ENCODE peak calls at places on chromosomes 2 and 18, in nine cellular contexts. One of them, this sample, is unnamed.

GRCh38 chr2:74767618-74768017 is 66.3 kb upstream of the HK2 start:
- DNase-seq in HCT116: no peak
- DNase-seq in fibroblast of lung: peak; percentile 26
- DNase-seq in neural progenitor cell: no peak
- DNase-seq in SK-N-SH: no peak
- DNase-seq in GM23338: no peak
- DNase-seq in GM23248: no peak
- DNase-seq in PC-9: no peak
- DNase-seq in OCI-LY7: no peak
- DNase-seq in this sample: no peak

GRCh38 chr2:36857713-36858112 is 108.6 kb downstream of the STRN start:
- DNase-seq in HCT116: no peak
- DNase-seq in fibroblast of lung: no peak
- DNase-seq in neural progenitor cell: no peak
- DNase-seq in SK-N-SH: no peak
- DNase-seq in GM23338: no peak
- DNase-seq in GM23248: no peak
- DNase-seq in PC-9: no peak
- DNase-seq in OCI-LY7: no peak
- DNase-seq in this sample: no peak

GRCh38 chr2:169619946-169620345 is 35.8 kb downstream of the PPIG start:
- DNase-seq in HCT116: no peak
- DNase-seq in fibroblast of lung: peak; percentile 32
- DNase-seq in neural progenitor cell: no peak
- DNase-seq in SK-N-SH: no peak
- DNase-seq in GM23338: no peak
- DNase-seq in GM23248: peak; percentile 6
- DNase-seq in PC-9: no peak
- DNase-seq in OCI-LY7: no peak
- DNase-seq in this sample: no peak

GRCh38 chr18:52220062-52220591 is 119.9 kb upstream of the DCC start:
- DNase-seq in HCT116: no peak
- DNase-seq in fibroblast of lung: no peak
- DNase-seq in neural progenitor cell: no peak
- DNase-seq in SK-N-SH: no peak
- DNase-seq in GM23338: no peak
- DNase-seq in GM23248: no peak
- DNase-seq in PC-9: no peak
- DNase-seq in OCI-LY7: no peak
- DNase-seq in this sample: no peak

GRCh38 chr2:80968450-80968849 is 663.9 kb upstream of the LRRTM1 start:
- DNase-seq in HCT116: no peak
- DNase-seq in fibroblast of lung: no peak
- DNase-seq in neural progenitor cell: peak; percentile 5
- DNase-seq in SK-N-SH: no peak
- DNase-seq in GM23338: peak; percentile 47
- DNase-seq in GM23248: no peak
- DNase-seq in PC-9: no peak
- DNase-seq in OCI-LY7: peak; percentile 11
- DNase-seq in this sample: no peak

GRCh38 chr2:14804912-14805311 is 172.4 kb downstream of the LRATD1 start:
- DNase-seq in HCT116: no peak
- DNase-seq in fibroblast of lung: no peak
- DNase-seq in neural progenitor cell: no peak
- DNase-seq in SK-N-SH: no peak
- DNase-seq in GM23338: no peak
- DNase-seq in GM23248: no peak
- DNase-seq in PC-9: no peak
- DNase-seq in OCI-LY7: no peak
- DNase-seq in this sample: no peak

GRCh38 chr18:63848159-63848558 is 39.3 kb upstream of the SERPINB2 start:
- DNase-seq in HCT116: peak; percentile 66
- DNase-seq in fibroblast of lung: peak; percentile 58
- DNase-seq in neural progenitor cell: peak; percentile 66
- DNase-seq in SK-N-SH: peak; percentile 22
- DNase-seq in GM23338: peak; percentile 77
- DNase-seq in GM23248: peak; percentile 76
- DNase-seq in PC-9: peak; percentile 12
- DNase-seq in OCI-LY7: peak; percentile 12
- DNase-seq in this sample: peak; percentile 43

GRCh38 chr2:178413472-178414265 is 37.3 kb downstream of the PRKRA start:
- DNase-seq in HCT116: peak; percentile 67
- DNase-seq in fibroblast of lung: peak; percentile 82
- DNase-seq in neural progenitor cell: peak; percentile 89
- DNase-seq in SK-N-SH: peak; percentile 82
- DNase-seq in GM23338: peak; percentile 86
- DNase-seq in GM23248: peak; percentile 89
- DNase-seq in PC-9: peak; percentile 78
- DNase-seq in OCI-LY7: no peak
- DNase-seq in this sample: peak; percentile 69

GRCh38 chr18:32355896-32356295 is 114.8 kb downstream of the GAREM1 start:
- DNase-seq in HCT116: no peak
- DNase-seq in fibroblast of lung: peak; percentile 83
- DNase-seq in neural progenitor cell: no peak
- DNase-seq in SK-N-SH: no peak
- DNase-seq in GM23338: no peak
- DNase-seq in GM23248: peak; percentile 73
- DNase-seq in PC-9: no peak
- DNase-seq in OCI-LY7: no peak
- DNase-seq in this sample: no peak

GRCh38 chr2:143581134-143581533 is 451.9 kb downstream of the ARHGAP15 start:
- DNase-seq in HCT116: no peak
- DNase-seq in fibroblast of lung: no peak
- DNase-seq in neural progenitor cell: no peak
- DNase-seq in SK-N-SH: no peak
- DNase-seq in GM23338: no peak
- DNase-seq in GM23248: no peak
- DNase-seq in PC-9: no peak
- DNase-seq in OCI-LY7: no peak
- DNase-seq in this sample: no peak

GRCh38 chr18:3554091-3554601 is 104.2 kb downstream of the TGIF1 start:
- DNase-seq in HCT116: no peak
- DNase-seq in fibroblast of lung: peak; percentile 33
- DNase-seq in neural progenitor cell: peak; percentile 81
- DNase-seq in SK-N-SH: no peak
- DNase-seq in GM23338: peak; percentile 82
- DNase-seq in GM23248: no peak
- DNase-seq in PC-9: no peak
- DNase-seq in OCI-LY7: no peak
- DNase-seq in this sample: peak; percentile 51

GRCh38 chr2:71545572-71546274 is 92.4 kb downstream of the DYSF start:
- DNase-seq in HCT116: peak; percentile 57
- DNase-seq in fibroblast of lung: peak; percentile 54
- DNase-seq in neural progenitor cell: peak; percentile 80
- DNase-seq in SK-N-SH: peak; percentile 82
- DNase-seq in GM23338: peak; percentile 87
- DNase-seq in GM23248: peak; percentile 71
- DNase-seq in PC-9: peak; percentile 31
- DNase-seq in OCI-LY7: peak; percentile 68
- DNase-seq in this sample: peak; percentile 72

GRCh38 chr2:201413143-201413542 is 38.1 kb downstream of the TRAK2 start:
- DNase-seq in HCT116: no peak
- DNase-seq in fibroblast of lung: no peak
- DNase-seq in neural progenitor cell: no peak
- DNase-seq in SK-N-SH: no peak
- DNase-seq in GM23338: peak; percentile 27
- DNase-seq in GM23248: no peak
- DNase-seq in PC-9: no peak
- DNase-seq in OCI-LY7: no peak
- DNase-seq in this sample: no peak

GRCh38 chr2:175383286-175383685 is 201.8 kb upstream of the ATP5MC3 start:
- DNase-seq in HCT116: no peak
- DNase-seq in fibroblast of lung: no peak
- DNase-seq in neural progenitor cell: no peak
- DNase-seq in SK-N-SH: no peak
- DNase-seq in GM23338: no peak
- DNase-seq in GM23248: no peak
- DNase-seq in PC-9: no peak
- DNase-seq in OCI-LY7: no peak
- DNase-seq in this sample: no peak

GRCh38 chr2:241799522-241800197 is 9.3 kb upstream of the NEU4 start:
- DNase-seq in HCT116: no peak
- DNase-seq in fibroblast of lung: no peak
- DNase-seq in neural progenitor cell: no peak
- DNase-seq in SK-N-SH: peak; percentile 27
- DNase-seq in GM23338: no peak
- DNase-seq in GM23248: no peak
- DNase-seq in PC-9: no peak
- DNase-seq in OCI-LY7: no peak
- DNase-seq in this sample: no peak

GRCh38 chr2:76760367-76760704 is 761.8 kb downstream of the LRRTM4 start:
- DNase-seq in HCT116: no peak
- DNase-seq in fibroblast of lung: no peak
- DNase-seq in neural progenitor cell: no peak
- DNase-seq in SK-N-SH: no peak
- DNase-seq in GM23338: no peak
- DNase-seq in GM23248: no peak
- DNase-seq in PC-9: no peak
- DNase-seq in OCI-LY7: no peak
- DNase-seq in this sample: no peak

GRCh38 chr2:145002624-145003023 is 482.7 kb upstream of the ZEB2 start:
- DNase-seq in HCT116: no peak
- DNase-seq in fibroblast of lung: no peak
- DNase-seq in neural progenitor cell: no peak
- DNase-seq in SK-N-SH: no peak
- DNase-seq in GM23338: no peak
- DNase-seq in GM23248: no peak
- DNase-seq in PC-9: no peak
- DNase-seq in OCI-LY7: no peak
- DNase-seq in this sample: no peak

GRCh38 chr18:61583548-61583947 is 250.3 kb downstream of the CDH20 start:
- DNase-seq in HCT116: no peak
- DNase-seq in fibroblast of lung: no peak
- DNase-seq in neural progenitor cell: no peak
- DNase-seq in SK-N-SH: no peak
- DNase-seq in GM23338: no peak
- DNase-seq in GM23248: no peak
- DNase-seq in PC-9: no peak
- DNase-seq in OCI-LY7: no peak
- DNase-seq in this sample: no peak

GRCh38 chr18:61582205-61582710 is 249.0 kb downstream of the CDH20 start:
- DNase-seq in HCT116: no peak
- DNase-seq in fibroblast of lung: no peak
- DNase-seq in neural progenitor cell: no peak
- DNase-seq in SK-N-SH: no peak
- DNase-seq in GM23338: no peak
- DNase-seq in GM23248: peak; percentile 7
- DNase-seq in PC-9: no peak
- DNase-seq in OCI-LY7: no peak
- DNase-seq in this sample: no peak

GRCh38 chr18:61580061-61580460 is 246.8 kb downstream of the CDH20 start:
- DNase-seq in HCT116: no peak
- DNase-seq in fibroblast of lung: no peak
- DNase-seq in neural progenitor cell: no peak
- DNase-seq in SK-N-SH: no peak
- DNase-seq in GM23338: no peak
- DNase-seq in GM23248: peak; percentile 13
- DNase-seq in PC-9: no peak
- DNase-seq in OCI-LY7: no peak
- DNase-seq in this sample: no peak

GRCh38 chr18:61579581-61579980 is 246.4 kb downstream of the CDH20 start:
- DNase-seq in HCT116: no peak
- DNase-seq in fibroblast of lung: no peak
- DNase-seq in neural progenitor cell: no peak
- DNase-seq in SK-N-SH: no peak
- DNase-seq in GM23338: no peak
- DNase-seq in GM23248: peak; percentile 8
- DNase-seq in PC-9: no peak
- DNase-seq in OCI-LY7: no peak
- DNase-seq in this sample: no peak

GRCh38 chr18:61581578-61582204 is 248.5 kb downstream of the CDH20 start:
- DNase-seq in HCT116: peak; percentile 22
- DNase-seq in fibroblast of lung: peak; percentile 50
- DNase-seq in neural progenitor cell: peak; percentile 88
- DNase-seq in SK-N-SH: peak; percentile 88
- DNase-seq in GM23338: peak; percentile 88
- DNase-seq in GM23248: peak; percentile 67
- DNase-seq in PC-9: peak; percentile 58
- DNase-seq in OCI-LY7: peak; percentile 2
- DNase-seq in this sample: peak; percentile 79
- H3K4me2 ChIP-seq in HCT116: peak overlapping the region; percentile 81
- H3K4me2 ChIP-seq in fibroblast of lung: peak overlapping the region; percentile 81
- H3K4me2 ChIP-seq in neural progenitor cell: peak overlapping the region; percentile 89
- H3K4me2 ChIP-seq in SK-N-SH: peak overlapping the region; percentile 48
- H3K4me2 ChIP-seq in GM23338: peak overlapping the region; percentile 85
- H3K4me2 ChIP-seq in GM23248: peak overlapping the region; percentile 97
- H3K4me2 ChIP-seq in PC-9: peak overlapping the region; percentile 54
- H3K4me2 ChIP-seq in OCI-LY7: no peak overlapping the region
- H3K4me2 ChIP-seq in this sample: peak overlapping the region; percentile 88

DNA sequence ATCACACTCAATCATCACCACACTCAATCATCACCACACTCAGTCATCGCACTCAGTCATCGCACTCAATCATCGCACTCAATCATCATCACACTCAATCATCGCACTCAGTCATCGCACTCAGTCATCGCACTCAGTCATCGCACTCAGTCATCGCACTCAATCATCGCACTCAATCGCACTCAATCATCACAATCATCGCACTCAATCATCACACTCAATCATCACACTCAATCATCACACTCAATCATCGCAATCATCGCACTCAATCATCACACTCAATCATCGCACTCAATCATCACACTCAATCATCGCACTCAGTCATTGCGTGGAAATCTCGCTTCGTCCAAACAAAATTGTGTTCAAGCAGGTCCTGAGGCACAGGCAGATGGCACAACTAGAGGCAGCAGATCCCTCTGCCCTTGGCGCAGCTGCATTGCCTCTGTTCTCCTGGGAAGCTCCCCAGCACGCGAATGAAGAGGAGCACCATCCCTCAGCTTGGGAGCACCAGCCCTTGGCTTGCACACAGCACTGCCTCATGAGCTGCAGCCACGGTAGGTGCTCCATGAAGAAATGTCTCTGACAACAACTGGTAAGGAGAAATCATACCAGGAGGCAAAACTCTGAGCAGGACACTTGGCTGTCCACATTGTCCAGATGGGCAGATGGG is 108.1 kb downstream of the EIPR1 start:
- DNase-seq in HCT116: no peak
- DNase-seq in fibroblast of lung: no peak
- DNase-seq in neural progenitor cell: no peak
- DNase-seq in SK-N-SH: no peak
- DNase-seq in GM23338: no peak
- DNase-seq in GM23248: no peak
- DNase-seq in PC-9: no peak
- DNase-seq in OCI-LY7: no peak
- DNase-seq in this sample: no peak
- H2AFZ ChIP-seq in HCT116: no peak overlapping the region
- H2AFZ ChIP-seq in fibroblast of lung: no peak overlapping the region
- H2AFZ ChIP-seq in neural progenitor cell: no peak overlapping the region
- H2AFZ ChIP-seq in SK-N-SH: no peak overlapping the region
- H2AFZ ChIP-seq in GM23338: no peak overlapping the region
- H2AFZ ChIP-seq in GM23248: no peak overlapping the region
- H2AFZ ChIP-seq in PC-9: no peak overlapping the region
- H2AFZ ChIP-seq in OCI-LY7: no peak overlapping the region
- H2AFZ ChIP-seq in this sample: no peak overlapping the region

GRCh38 chr2:18055290-18055689 is 176.8 kb downstream of the KCNS3 start:
- DNase-seq in HCT116: no peak
- DNase-seq in fibroblast of lung: no peak
- DNase-seq in neural progenitor cell: no peak
- DNase-seq in SK-N-SH: no peak
- DNase-seq in GM23338: no peak
- DNase-seq in GM23248: no peak
- DNase-seq in PC-9: no peak
- DNase-seq in OCI-LY7: no peak
- DNase-seq in this sample: no peak
- H3K4me2 ChIP-seq in HCT116: no peak overlapping the region
- H3K4me2 ChIP-seq in fibroblast of lung: no peak overlapping the region
- H3K4me2 ChIP-seq in neural progenitor cell: no peak overlapping the region
- H3K4me2 ChIP-seq in SK-N-SH: no peak overlapping the region
- H3K4me2 ChIP-seq in GM23338: no peak overlapping the region
- H3K4me2 ChIP-seq in GM23248: no peak overlapping the region
- H3K4me2 ChIP-seq in PC-9: no peak overlapping the region
- H3K4me2 ChIP-seq in OCI-LY7: no peak overlapping the region
- H3K4me2 ChIP-seq in this sample: no peak overlapping the region

GRCh38 chr18:73741946-73742345 is 405.7 kb downstream of the FBXO15 start:
- DNase-seq in HCT116: no peak
- DNase-seq in fibroblast of lung: peak; percentile 80
- DNase-seq in neural progenitor cell: no peak
- DNase-seq in SK-N-SH: no peak
- DNase-seq in GM23338: no peak
- DNase-seq in GM23248: peak; percentile 44
- DNase-seq in PC-9: no peak
- DNase-seq in OCI-LY7: no peak
- DNase-seq in this sample: no peak
- H2AFZ ChIP-seq in HCT116: no peak overlapping the region
- H2AFZ ChIP-seq in fibroblast of lung: no peak overlapping the region
- H2AFZ ChIP-seq in neural progenitor cell: no peak overlapping the region
- H2AFZ ChIP-seq in SK-N-SH: no peak overlapping the region
- H2AFZ ChIP-seq in GM23338: no peak overlapping the region
- H2AFZ ChIP-seq in GM23248: peak overlapping the region; percentile 3
- H2AFZ ChIP-seq in PC-9: no peak overlapping the region
- H2AFZ ChIP-seq in OCI-LY7: no peak overlapping the region
- H2AFZ ChIP-seq in this sample: no peak overlapping the region